ENCODE peak calls at places on chromosomes 16 and 17, in seven cellular contexts. O is mesenchymal stem cell, T is IMR-90, M is H1, H is H9, P is mesendoderm, U is trophoblast cell. F is an unnamed sample.

GRCh38 chr17:29113334-29113733 is 66.9 kb downstream of the MYO18A start:
- DNase-seq in O (no peak), T (no peak), M (no peak), H (no peak), P (peak), U (no peak), F (no peak)

GRCh38 chr17:19242926-19243325 is 5.8 kb downstream of the EPN2 start:
- DNase-seq in O (no peak), T (no peak), M (no peak), H (no peak), P (no peak), U (no peak), F (no peak)

GRCh38 chr17:44608732-44609435 is 47.4 kb upstream of the MEIOC start:
- DNase-seq in O (no peak), T (no peak), M (no peak), H (peak), P (peak), U (no peak), F (no peak)

GRCh38 chr17:79220715-79221291 is 146.2 kb downstream of the ENGASE start:
- DNase-seq in O (no peak), T (no peak), M (no peak), H (peak), P (peak), U (no peak), F (peak)

GRCh38 chr16:75555213-75555706 is 792 bp downstream of the TMEM231 start:
- DNase-seq in O (peak), T (peak), M (peak), H (peak), P (peak), U (peak), F (peak)

GRCh38 chr17:79954281-79955166 is 81.1 kb downstream of the TBC1D16 start:
- DNase-seq in O (no peak), T (no peak), M (no peak), H (peak), P (no peak), U (no peak), F (no peak)

GRCh38 chr17:22138861-22139469 is 446.6 kb downstream of the KCNJ18 start:
- DNase-seq in O (peak), T (no peak), M (no peak), H (no peak), P (peak), U (no peak), F (no peak)

GRCh38 chr17:31596382-31597323 is 205.2 kb downstream of the RAB11FIP4 start:
- DNase-seq in O (peak), T (peak), M (peak), H (peak), P (peak), U (peak), F (no peak)

GRCh38 chr17:82019905-82020873 is 2.5 kb downstream of the CENPX start:
- DNase-seq in O (peak), T (peak), M (no peak), H (peak), P (peak), U (no peak), F (peak)

GRCh38 chr17:60383379-60383778 is 8.6 kb downstream of the USP32 start:
- DNase-seq in O (no peak), T (no peak), M (no peak), H (no peak), P (no peak), U (no peak), F (no peak)

GRCh38 chr17:35079547-35079946 is 16.0 kb upstream of the RFFL start:
- DNase-seq in O (peak), T (peak), M (no peak), H (no peak), P (no peak), U (no peak), F (no peak)

GRCh38 chr17:56653877-56654276 is 60.4 kb downstream of the NOG start:
- DNase-seq in O (peak), T (peak), M (no peak), H (peak), P (peak), U (peak), F (peak)

GRCh38 chr17:73591278-73592078 is 52.8 kb downstream of the SDK2 start:
- DNase-seq in O (no peak), T (no peak), M (no peak), H (no peak), P (no peak), U (no peak), F (no peak)

GRCh38 chr16:9090101-9090959 is 1.1 kb upstream of the HAPSTR1 start:
- DNase-seq in O (peak), T (no peak), M (no peak), H (peak), P (peak), U (peak), F (peak)

GRCh38 chr17:60390881-60391418 is 983 bp downstream of the USP32 start:
- DNase-seq in O (peak), T (peak), M (no peak), H (no peak), P (peak), U (no peak), F (peak)

GRCh38 chr17:83053779-83054451 is 25.5 kb upstream of the METRNL start:
- DNase-seq in O (no peak), T (no peak), M (no peak), H (no peak), P (no peak), U (no peak), F (no peak)

GRCh38 chr17:79482719-79483118 is 128.1 kb downstream of the RBFOX3 start:
- DNase-seq in O (no peak), T (no peak), M (no peak), H (peak), P (no peak), U (no peak), F (no peak)

GRCh38 chr17:17972126-17972951 is at the start of the genes DRC3 and TOM1L2:
- DNase-seq in O (peak), T (peak), M (peak), H (peak), P (peak), U (peak), F (peak)

GRCh38 chr17:48131216-48131824 is 23.8 kb downstream of the SNX11 start:
- DNase-seq in O (peak), T (peak), M (peak), H (peak), P (peak), U (peak), F (peak)

GRCh38 chr16:27181020-27181419 is 22.3 kb upstream of the KDM8 start:
- DNase-seq in O (no peak), T (no peak), M (no peak), H (peak), P (peak), U (no peak), F (no peak)

GRCh38 chr17:82269882-82270500 is 3.5 kb downstream of the CSNK1D start:
- DNase-seq in O (no peak), T (no peak), M (no peak), H (no peak), P (no peak), U (no peak), F (no peak)

GRCh38 chr17:61201211-61201610 is 198.4 kb upstream of the TBX2 start:
- DNase-seq in O (peak), T (peak), M (no peak), H (no peak), P (no peak), U (peak), F (no peak)

GRCh38 chr17:67515490-67516088 is 138.5 kb downstream of the PITPNC1 start:
- DNase-seq in O (no peak), T (no peak), M (no peak), H (peak), P (no peak), U (no peak), F (no peak)

GRCh38 chr17:78472035-78472905 is 93.8 kb downstream of the PGS1 start:
- DNase-seq in O (no peak), T (no peak), M (no peak), H (no peak), P (no peak), U (no peak), F (no peak)

GRCh38 chr17:54888254-54888653 is 12.4 kb upstream of the TOM1L1 start:
- DNase-seq in O (no peak), T (no peak), M (no peak), H (no peak), P (no peak), U (no peak), F (no peak)

GRCh38 chr17:1485311-1485747 is 7.2 kb downstream of the MYO1C start:
- DNase-seq in O (peak), T (no peak), M (no peak), H (peak), P (peak), U (peak), F (peak)

GRCh38 chr16:83110221-83110768 is 483.5 kb downstream of the CDH13 start:
- DNase-seq in O (peak), T (no peak), M (no peak), H (no peak), P (no peak), U (no peak), F (no peak)

GRCh38 chr17:71342726-71343125 is 778.1 kb upstream of the SOX9 start:
- DNase-seq in O (no peak), T (no peak), M (no peak), H (no peak), P (no peak), U (no peak), F (no peak)

GRCh38 chr17:72134560-72135399 is 14.0 kb downstream of the SOX9 start:
- DNase-seq in O (no peak), T (peak), M (no peak), H (no peak), P (no peak), U (no peak), F (no peak)

GRCh38 chr17:80263253-80264047 is 2.8 kb downstream of the RNF213 start:
- DNase-seq in O (peak), T (peak), M (no peak), H (peak), P (peak), U (peak), F (no peak)

GRCh38 chr16:81478876-81479496 is 34.4 kb downstream of the CMIP start:
- DNase-seq in O (peak), T (no peak), M (no peak), H (no peak), P (no peak), U (no peak), F (no peak)

GRCh38 chr16:77780378-77780837 is 8.0 kb upstream of the VAT1L start:
- DNase-seq in O (peak), T (peak), M (no peak), H (no peak), P (peak), U (peak), F (no peak)

GRCh38 chr16:14196539-14196938 is 125.4 kb downstream of the MRTFB start:
- DNase-seq in O (no peak), T (no peak), M (no peak), H (no peak), P (no peak), U (no peak), F (no peak)

GRCh38 chr17:67359960-67360817 is 6.2 kb downstream of the PSMD12 start:
- DNase-seq in O (peak), T (peak), M (no peak), H (no peak), P (peak), U (no peak), F (no peak)

GRCh38 chr17:61307905-61308886 is 91.4 kb upstream of the TBX2 start:
- DNase-seq in O (peak), T (peak), M (no peak), H (no peak), P (no peak), U (no peak), F (no peak)

GRCh38 chr17:29778936-29779811 is 150.9 kb downstream of the SSH2 start:
- DNase-seq in O (peak), T (peak), M (no peak), H (peak), P (peak), U (peak), F (peak)

GRCh38 chr16:57676624-57677085 is 8.5 kb downstream of the ADGRG3 start:
- DNase-seq in O (no peak), T (no peak), M (no peak), H (no peak), P (no peak), U (peak), F (no peak)

GRCh38 chr16:57672824-57673223 is 4.7 kb downstream of the ADGRG3 start:
- DNase-seq in O (no peak), T (no peak), M (no peak), H (no peak), P (no peak), U (no peak), F (no peak)

GRCh38 chr16:57679016-57679415 is 10.9 kb downstream of the ADGRG3 start:
- DNase-seq in O (no peak), T (no peak), M (no peak), H (no peak), P (no peak), U (no peak), F (no peak)

GRCh38 chr16:57677622-57678369 is 9.7 kb downstream of the ADGRG3 start:
- DNase-seq in O (peak), T (no peak), M (no peak), H (no peak), P (no peak), U (no peak), F (no peak)

DNA sequence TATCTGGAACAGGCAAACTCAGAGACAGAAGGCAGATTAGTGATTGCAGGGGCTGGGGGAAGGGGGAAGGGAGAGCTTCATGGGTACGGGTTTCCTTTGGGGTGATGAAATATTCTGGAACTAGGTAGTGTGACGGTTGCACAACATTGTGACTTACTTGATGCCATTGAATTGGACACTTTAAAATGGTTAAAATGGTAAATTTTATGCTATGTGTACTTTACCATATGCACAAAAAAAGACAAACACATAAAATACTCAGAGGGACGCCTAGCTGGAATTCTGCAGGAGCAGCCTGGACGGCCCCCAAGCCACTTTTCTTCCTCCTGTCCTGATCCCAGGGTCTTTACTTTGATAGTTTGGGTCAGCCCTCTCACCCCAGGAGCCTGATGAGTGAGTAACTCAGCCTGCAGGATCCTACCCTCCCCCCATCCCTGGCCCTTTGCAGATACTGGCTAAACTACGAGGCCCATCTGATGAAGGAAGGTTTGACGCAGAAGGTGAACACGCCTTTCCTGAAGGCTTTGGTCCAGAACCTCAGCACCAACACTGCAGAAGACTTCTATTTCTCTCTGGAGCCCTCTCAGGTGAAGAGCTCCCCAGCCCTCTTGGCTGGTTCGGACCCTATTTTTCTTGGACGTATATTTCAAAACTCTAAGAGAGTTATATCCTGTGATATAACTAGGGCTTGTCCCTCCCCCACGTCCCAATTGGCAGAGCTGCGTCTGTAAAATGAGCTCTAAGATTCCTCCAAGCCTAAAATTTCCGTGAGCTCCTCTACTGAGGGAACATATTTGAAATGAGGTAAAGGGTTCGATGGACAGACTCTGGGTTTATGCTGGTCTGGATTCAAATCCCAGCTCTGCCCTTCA is 7.9 kb downstream of the ADGRG3 start:
- DNase-seq in O (no peak), T (no peak), M (peak), H (peak), P (peak), U (peak), F (no peak)
- H3K23ac ChIP-seq in O (no peak), T (no peak), M (no peak), H (no peak), P (no peak), U (no peak), F (no peak)

DNA sequence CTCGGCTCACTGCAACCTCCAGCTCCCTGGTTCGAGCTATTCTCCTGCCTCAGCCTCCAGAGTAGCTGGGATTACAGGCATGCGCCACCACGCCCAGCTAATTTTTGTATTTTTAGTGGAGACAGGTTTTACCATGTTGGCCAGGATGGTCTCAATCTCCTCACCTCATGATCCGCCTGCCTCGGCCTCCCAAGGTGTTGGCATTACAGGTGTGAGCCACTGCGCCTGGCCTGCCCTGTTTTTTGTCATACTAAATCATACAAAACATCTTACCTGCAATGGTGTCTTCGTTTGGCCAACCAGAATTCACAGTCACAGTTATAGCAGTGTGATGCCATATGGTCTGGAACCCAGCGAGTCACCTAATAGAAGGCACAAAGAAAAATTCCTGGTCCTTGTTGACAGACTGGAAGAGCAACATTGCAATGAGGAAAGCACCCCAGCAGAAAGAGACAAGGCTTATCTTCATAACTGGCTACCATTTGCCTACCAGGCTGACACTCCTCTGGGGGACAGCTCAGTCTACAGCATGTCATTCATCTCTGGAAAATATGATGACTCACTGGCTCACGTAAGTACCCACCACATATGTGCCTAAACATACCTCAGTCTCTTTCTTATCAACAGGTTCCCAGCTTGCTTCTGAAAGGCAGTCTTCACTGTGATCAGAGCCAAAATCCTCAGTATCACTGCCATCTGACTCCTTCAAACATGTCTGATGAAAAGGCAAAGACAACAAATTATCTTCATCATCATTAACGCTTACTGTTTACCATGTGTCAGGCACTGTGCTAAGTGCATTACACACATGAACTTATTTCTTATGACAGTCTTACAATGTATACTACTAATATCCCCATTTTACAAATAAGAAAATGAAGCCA is 4.3 kb upstream of the HSF5 start:
- DNase-seq in O (no peak), T (no peak), M (no peak), H (no peak), P (no peak), U (peak), F (no peak)
- H3K23ac ChIP-seq in O (no peak), T (no peak), M (no peak), H (no peak), P (no peak), U (no peak), F (no peak)

DNA sequence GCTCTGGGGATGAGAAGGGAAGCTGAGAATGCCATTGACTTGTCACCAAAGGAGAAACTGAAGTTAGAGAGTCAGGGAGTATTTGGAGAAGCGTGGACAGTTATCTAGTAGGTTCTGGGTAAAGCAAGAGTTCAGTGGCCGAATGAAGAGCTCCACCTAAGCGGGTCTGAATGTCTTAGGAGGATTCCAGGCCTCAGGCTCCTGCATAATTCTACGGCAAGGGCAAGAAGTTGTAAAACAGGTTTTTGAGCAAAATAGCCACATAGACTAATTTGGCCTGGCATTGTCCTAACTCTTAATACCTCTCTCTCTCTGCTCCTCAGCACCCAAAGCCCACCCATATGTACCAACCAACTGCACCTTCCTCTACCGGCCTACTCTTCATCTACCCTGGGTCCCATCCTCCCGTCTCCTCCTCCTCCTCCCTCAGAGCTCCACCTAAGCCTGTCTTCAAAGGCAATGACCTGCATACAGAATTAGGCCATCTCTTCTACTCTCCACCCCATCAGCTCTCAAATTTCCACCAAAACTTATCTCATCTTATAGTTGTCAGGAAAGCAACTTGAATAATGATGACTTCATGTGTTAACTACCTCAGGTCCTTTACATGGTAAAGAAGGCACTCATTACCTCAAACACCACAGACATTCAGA is 42.0 kb upstream of the KCNJ2 start:
- DNase-seq in O (no peak), T (no peak), M (no peak), H (no peak), P (peak), U (peak), F (no peak)
- H3K23ac ChIP-seq in O (no peak), T (no peak), M (no peak), H (no peak), P (no peak), U (no peak), F (no peak)

GRCh38 chr17:12296120-12296727 is 275.5 kb downstream of the MAP2K4 start:
- DNase-seq in O (no peak), T (peak), M (no peak), H (peak), P (peak), U (no peak), F (peak)
- H3K23ac ChIP-seq in O (no peak), T (peak), M (no peak), H (no peak), P (no peak), U (no peak), F (no peak)

GRCh38 chr17:58982626-58983025 is 124.1 kb downstream of the TRIM37 start:
- DNase-seq in O (no peak), T (no peak), M (no peak), H (no peak), P (no peak), U (no peak), F (no peak)
- H3K23ac ChIP-seq in O (no peak), T (no peak), M (no peak), H (no peak), P (no peak), U (no peak), F (no peak)

GRCh38 chr16:31332544-31332943 is 22.4 kb upstream of the ITGAX start:
- DNase-seq in O (no peak), T (no peak), M (no peak), H (no peak), P (no peak), U (no peak), F (no peak)
- H3K23ac ChIP-seq in O (no peak), T (no peak), M (no peak), H (no peak), P (no peak), U (no peak), F (no peak)

GRCh38 chr16:11212819-11213196 is 43.2 kb downstream of the SOCS1 start:
- DNase-seq in O (no peak), T (no peak), M (no peak), H (no peak), P (no peak), U (no peak), F (no peak)
- H3K23ac ChIP-seq in O (no peak), T (no peak), M (no peak), H (no peak), P (no peak), U (no peak), F (no peak)

DNA sequence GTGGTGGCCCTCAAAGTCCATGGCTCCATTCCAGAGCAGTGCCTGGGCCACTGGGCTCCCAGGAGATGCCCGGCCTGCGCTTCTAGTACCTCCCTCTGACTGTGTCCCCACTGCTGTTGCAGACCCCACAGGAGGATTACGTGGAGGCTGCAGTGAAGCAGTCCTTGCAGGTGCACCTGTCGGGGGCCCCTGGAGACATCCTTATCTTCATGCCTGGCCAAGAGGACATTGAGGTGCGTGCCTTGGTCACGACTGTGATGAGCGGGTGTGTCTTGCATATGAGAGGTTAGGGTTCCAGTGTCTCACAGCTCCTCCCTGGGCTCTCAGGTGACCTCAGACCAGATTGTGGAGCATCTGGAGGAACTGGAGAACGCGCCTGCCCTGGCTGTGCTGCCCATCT is 11.3 kb downstream of the DHX38 start:
- DNase-seq in O (no peak), T (no peak), M (no peak), H (no peak), P (no peak), U (no peak), F (no peak)
- H3K23ac ChIP-seq in O (no peak), T (no peak), M (no peak), H (no peak), P (no peak), U (no peak), F (no peak)

F was measured in neuronal stem cell.